ENCODE peak calls at places on chromosomes 7 and 10, in ten cellular contexts. M is fibroblast of lung, J is Panc1, Y is hepatocyte, A is DND-41, P is spleen, F is uterus, D is left ventricle myocardium inferior, N is GM23338, L is pancreas. X is an unnamed sample.
A peak's percentile ranks its signal among the peaks of the same experiment; 100 is the strongest.

GRCh38 chr10:60978287-60979115 is 34.5 kb upstream of the RHOBTB1 start:
- DNase-seq in A (no peak), Y (peak; percentile 25), M (no peak), D (no peak), J (no peak), P (no peak), L (peak; percentile 26), F (no peak), N (no peak), X (no peak)

GRCh38 chr10:92242910-92243671 is 47.8 kb downstream of the CPEB3 start:
- DNase-seq in J (peak; percentile 39), P (peak; percentile 87), M (peak; percentile 69), A (peak; percentile 62), D (peak; percentile 45), Y (peak; percentile 81), F (peak; percentile 30), L (peak; percentile 62), N (peak; percentile 83), X (peak; percentile 62)

GRCh38 chr7:29968683-29969457 is 20.7 kb downstream of the SCRN1 start:
- DNase-seq in Y (no peak), F (no peak), M (peak; percentile 68), D (no peak), J (no peak), P (no peak), N (no peak), L (no peak), A (no peak), X (no peak)

GRCh38 chr10:133327651-133328357 is 8.9 kb downstream of the CALY start:
- DNase-seq in Y (no peak), J (no peak), P (no peak), L (no peak), F (no peak), N (no peak), A (no peak), D (no peak), M (no peak), X (no peak)

GRCh38 chr7:144001543-144001942 is 1.4 kb downstream of the OR6B1 start:
- DNase-seq in M (no peak), N (no peak), L (no peak), P (no peak), A (no peak), Y (no peak), F (no peak), D (no peak), J (no peak), X (no peak)

GRCh38 chr7:1691096-1691495 is 21.0 kb downstream of the ELFN1 start:
- DNase-seq in D (peak; percentile 7), M (no peak), L (no peak), A (no peak), Y (no peak), F (no peak), P (peak; percentile 29), N (no peak), J (no peak), X (no peak)

GRCh38 chr10:92157374-92157773 is 133.5 kb downstream of the CPEB3 start:
- DNase-seq in L (no peak), P (no peak), J (no peak), F (no peak), D (no peak), A (no peak), Y (no peak), M (peak; percentile 55), N (no peak), X (no peak)

GRCh38 chr10:44323838-44324237 is 61.1 kb downstream of the CXCL12 start:
- DNase-seq in A (no peak), P (no peak), F (no peak), Y (no peak), M (no peak), J (no peak), D (no peak), L (no peak), N (no peak), X (no peak)

GRCh38 chr7:43954524-43955228 is 28.4 kb downstream of the UBE2D4 start:
- DNase-seq in A (peak; percentile 38), M (peak; percentile 66), L (no peak), D (no peak), J (peak; percentile 27), N (peak; percentile 79), Y (peak; percentile 57), P (no peak), F (no peak), X (peak; percentile 53)
- TF ChIP-seq CTCF in A (peak; percentile 64), M (peak; percentile 62), L (no peak), D (peak; percentile 52), J (peak; percentile 85), N (peak; percentile 91), Y (peak; percentile 54), P (no peak), F (no peak), X (no peak)

DNA sequence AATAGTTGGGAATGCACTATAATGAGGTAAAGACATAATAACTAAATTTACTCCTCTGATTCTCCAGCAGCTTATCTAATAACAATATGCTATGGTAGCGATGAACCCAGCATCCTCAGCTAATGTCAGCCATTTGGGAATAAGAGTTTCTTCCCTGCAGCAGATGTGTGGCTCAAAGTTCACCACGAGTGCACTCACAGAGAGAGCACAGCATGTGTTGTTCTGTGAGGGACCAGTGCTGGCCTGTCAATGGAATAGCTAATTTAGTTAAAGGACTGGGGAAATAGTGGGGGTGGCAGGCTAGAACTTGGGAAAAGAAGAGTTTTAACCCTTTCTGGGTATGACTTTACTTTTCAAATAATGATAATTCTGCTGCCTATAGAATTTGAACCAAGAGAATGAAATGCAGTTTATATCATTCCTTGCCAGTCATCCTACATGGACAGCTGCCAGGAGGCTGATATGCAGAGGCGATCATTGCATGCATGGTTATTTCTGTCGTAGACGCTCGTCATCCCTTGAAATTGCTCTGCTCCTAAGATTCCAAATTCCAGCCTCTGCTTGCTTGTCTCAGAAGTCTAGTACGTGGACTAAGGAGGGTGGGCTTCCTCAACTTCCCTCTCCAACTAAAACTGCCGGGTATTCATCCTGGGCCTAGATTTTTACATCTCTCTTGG is 355.6 kb downstream of the RNLS start:
- DNase-seq in Y (no peak), A (no peak), F (no peak), M (peak; percentile 86), P (no peak), N (no peak), J (no peak), D (peak; percentile 37), L (no peak), X (peak; percentile 70)
- H3K36me3 ChIP-seq in Y (no peaks in the 10 kb centered on the region), A (no peaks in the 10 kb centered on the region), F (no peaks in the 10 kb centered on the region), M (no peaks in the 10 kb centered on the region), P (no peaks in the 10 kb centered on the region), N (no peaks in the 10 kb centered on the region), J (no peaks in the 10 kb centered on the region), D (no peaks in the 10 kb centered on the region), L (no peaks in the 10 kb centered on the region), X (no peaks in the 10 kb centered on the region)

GRCh38 chr7:19020711-19021110 is 96.7 kb downstream of the TWIST1 start:
- DNase-seq in M (no peak), N (no peak), A (no peak), F (no peak), P (no peak), L (no peak), Y (no peak), D (no peak), J (no peak), X (no peak)

GRCh38 chr7:19020062-19020461 is 97.4 kb downstream of the TWIST1 start:
- DNase-seq in J (no peak), N (no peak), M (no peak), L (no peak), F (no peak), P (no peak), D (no peak), Y (no peak), A (no peak), X (no peak)

GRCh38 chr7:19015066-19015465 is 102.4 kb downstream of the TWIST1 start:
- DNase-seq in J (no peak), Y (no peak), D (no peak), N (no peak), P (no peak), L (no peak), F (no peak), A (no peak), M (no peak), X (no peak)

GRCh38 chr7:19016140-19016539 is 101.3 kb downstream of the TWIST1 start:
- DNase-seq in D (no peak), F (no peak), Y (no peak), N (peak; percentile 1), L (no peak), A (no peak), M (peak; percentile 25), J (no peak), P (no peak), X (no peak)

GRCh38 chr7:19017374-19017773 is 100.1 kb downstream of the TWIST1 start:
- DNase-seq in Y (no peak), N (peak; percentile 19), A (no peak), L (no peak), M (no peak), J (no peak), P (no peak), D (no peak), F (no peak), X (no peak)
- TF ChIP-seq CTCF in Y (no peak), N (no peak), A (no peak), L (no peak), M (no peak), J (no peak), P (no peak), D (no peak), F (no peak), X (no peak)

GRCh38 chr7:98223898-98224700 is 12.9 kb downstream of the BHLHA15 start:
- DNase-seq in F (no peak), N (no peak), D (peak; percentile 2), L (no peak), A (no peak), J (no peak), P (peak; percentile 69), M (no peak), Y (peak; percentile 3), X (peak; percentile 18)

GRCh38 chr7:98227939-98228338 is 16.7 kb downstream of the BHLHA15 start:
- DNase-seq in P (no peak), J (no peak), D (no peak), F (no peak), L (peak; percentile 47), A (no peak), M (no peak), N (no peak), Y (no peak), X (no peak)

GRCh38 chr7:98223351-98223897 is 12.2 kb downstream of the BHLHA15 start:
- DNase-seq in M (no peak), F (no peak), A (no peak), L (no peak), N (no peak), J (no peak), P (peak; percentile 47), D (no peak), Y (no peak), X (peak; percentile 13)

GRCh38 chr7:98224701-98225181 is 13.5 kb downstream of the BHLHA15 start:
- DNase-seq in J (no peak), A (no peak), F (no peak), L (no peak), D (no peak), N (no peak), M (no peak), Y (no peak), P (no peak), X (peak; percentile 43)

DNA sequence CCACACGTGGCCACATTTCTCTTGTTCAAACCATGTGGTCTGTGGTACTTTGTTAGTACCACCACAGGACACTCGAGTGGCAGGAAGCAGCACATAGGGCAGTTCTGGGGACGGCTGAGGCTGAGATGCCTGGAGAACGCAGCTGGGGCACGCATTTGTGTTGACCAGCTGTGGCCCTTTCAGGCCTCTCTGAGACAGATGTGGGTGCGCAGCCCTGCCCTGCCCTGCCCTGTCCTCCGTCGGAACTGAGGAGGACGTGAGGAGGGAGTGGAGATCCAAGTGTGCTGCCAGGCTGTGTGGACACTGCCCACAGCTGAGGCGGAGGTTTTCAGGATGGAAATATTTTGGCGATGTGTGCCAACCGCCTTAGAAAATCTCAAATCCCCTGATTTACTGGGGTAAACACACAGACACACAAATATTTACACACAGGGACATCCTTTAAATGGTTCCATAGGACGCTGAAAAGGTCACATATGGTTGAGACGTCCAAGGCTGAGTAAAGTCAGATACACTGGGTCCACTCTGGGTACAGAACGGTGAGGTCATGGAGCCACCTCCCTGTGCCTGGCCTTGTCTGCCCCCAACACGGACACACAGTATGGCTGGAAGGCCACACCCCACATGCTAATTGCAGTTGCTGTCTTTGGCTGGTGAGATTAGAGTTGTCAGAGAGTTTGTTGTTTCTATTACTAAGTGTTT is 14.8 kb downstream of the BHLHA15 start:
- DNase-seq in D (no peak), J (no peak), M (no peak), Y (no peak), F (no peak), N (no peak), A (no peak), L (no peak), P (peak; percentile 64), X (no peak)
- H3K36me3 ChIP-seq in D (peaks cover 93% of the 10 kb centered on the region), J (no peaks in the 10 kb centered on the region), M (peaks cover 5% of the 10 kb centered on the region), Y (no peaks in the 10 kb centered on the region), F (no peaks in the 10 kb centered on the region), N (no peaks in the 10 kb centered on the region), A (peaks cover 29% of the 10 kb centered on the region), L (no peaks in the 10 kb centered on the region), P (peaks cover 83% of the 10 kb centered on the region), X (no peaks in the 10 kb centered on the region)